ENCODE peak calls at places on chromosomes 6 and 20, in eight cellular contexts. C, H, Y, I, P, N, E and F are unnamed samples.
A peak's percentile ranks its signal among the peaks of the same experiment; 100 is the strongest.

GRCh38 chr6:113048741-113049140 is 701.6 kb downstream of the RFPL4B start:
- DNase-seq in N (no peak), Y (no peak), H (no peak), P (no peak), I (no peak), E (no peak), C (no peak), F (no peak)

GRCh38 chr6:141541766-141542324 is 590.9 kb upstream of the GJE1 start:
- DNase-seq in N (no peak), I (no peak), P (no peak), Y (no peak), E (no peak), C (no peak), H (peak; percentile 29), F (no peak)

GRCh38 chr6:89928604-89929003 is 34.3 kb downstream of the GJA10 start:
- DNase-seq in P (no peak), H (peak; percentile 52), N (no peak), I (no peak), Y (no peak), E (no peak), C (no peak), F (no peak)

GRCh38 chr6:116352515-116353471 is 18.0 kb upstream of the DSE start:
- DNase-seq in C (no peak), I (no peak), N (no peak), E (no peak), P (no peak), Y (no peak), H (peak; percentile 38), F (no peak)

GRCh38 chr6:23179994-23180393 is 610.6 kb downstream of the HDGFL1 start:
- DNase-seq in N (no peak), Y (no peak), E (no peak), I (no peak), H (no peak), P (no peak), C (no peak), F (no peak)

GRCh38 chr6:150755042-150755441 is 110.5 kb upstream of the MTHFD1L start:
- DNase-seq in C (no peak), I (peak; percentile 32), H (no peak), N (no peak), E (no peak), Y (no peak), P (no peak), F (no peak)

GRCh38 chr20:24819331-24819965 is 129.6 kb upstream of the CST7 start:
- DNase-seq in P (no peak), Y (no peak), N (no peak), I (no peak), C (no peak), H (no peak), E (no peak), F (no peak)

GRCh38 chr20:49697071-49697470 is 16.6 kb downstream of the B4GALT5 start:
- DNase-seq in I (peak; percentile 91), N (no peak), H (no peak), E (no peak), Y (no peak), C (no peak), P (no peak), F (no peak)

GRCh38 chr6:155093430-155093829 is 98.3 kb downstream of the TIAM2 start:
- DNase-seq in C (no peak), P (no peak), N (peak; percentile 35), Y (no peak), H (peak; percentile 50), I (no peak), E (no peak), F (no peak)

GRCh38 chr20:5886788-5887187 is 63.5 kb downstream of the TRMT6 start:
- DNase-seq in C (no peak), E (no peak), N (no peak), H (peak; percentile 39), Y (no peak), I (no peak), P (no peak), F (no peak)

GRCh38 chr20:9348746-9349145 is 165.6 kb upstream of the LAMP5 start:
- DNase-seq in P (no peak), I (no peak), Y (no peak), N (no peak), E (no peak), H (peak; percentile 36), C (no peak), F (no peak)

GRCh38 chr6:25138697-25139051 is 140.5 kb upstream of the CARMIL1 start:
- DNase-seq in Y (no peak), N (no peak), E (no peak), I (no peak), C (no peak), H (no peak), P (no peak), F (no peak)

GRCh38 chr6:35354361-35355135 is 12.2 kb downstream of the PPARD start:
- DNase-seq in Y (no peak), E (no peak), P (no peak), N (no peak), H (no peak), I (no peak), C (no peak), F (no peak)

GRCh38 chr6:16514249-16514648 is 247.0 kb downstream of the ATXN1 start:
- DNase-seq in E (no peak), N (peak; percentile 25), Y (no peak), P (peak; percentile 42), H (peak; percentile 85), I (no peak), C (no peak), F (peak; percentile 29)

GRCh38 chr6:143064996-143065683 is 4.5 kb downstream of the AIG1 start:
- DNase-seq in C (no peak), H (peak; percentile 45), E (no peak), N (no peak), P (no peak), I (no peak), Y (no peak), F (no peak)

GRCh38 chr6:164854526-164854925 is 454.9 kb downstream of the C6orf118 start:
- DNase-seq in I (no peak), N (no peak), H (no peak), E (no peak), P (no peak), Y (no peak), C (no peak), F (no peak)

GRCh38 chr6:20044883-20045282 is 167.4 kb downstream of the MBOAT1 start:
- DNase-seq in H (no peak), Y (no peak), C (no peak), P (no peak), E (no peak), N (no peak), I (no peak), F (no peak)

GRCh38 chr6:148593130-148593812 is 153.6 kb upstream of the UST start:
- DNase-seq in P (no peak), Y (no peak), C (no peak), E (no peak), N (no peak), H (peak; percentile 62), I (no peak), F (no peak)

GRCh38 chr6:155333414-155333813 is 19.1 kb upstream of the TFB1M start:
- DNase-seq in I (no peak), N (no peak), P (no peak), E (no peak), Y (no peak), C (no peak), H (no peak), F (no peak)

GRCh38 chr6:143176090-143177021 is 115.7 kb downstream of the AIG1 start:
- DNase-seq in I (no peak), C (no peak), H (peak; percentile 91), N (no peak), E (no peak), P (no peak), Y (peak; percentile 24), F (no peak)

GRCh38 chr20:49340161-49340966 is 62.5 kb upstream of the ZNFX1 start:
- DNase-seq in Y (peak; percentile 76), N (no peak), C (no peak), E (no peak), I (no peak), H (no peak), P (peak; percentile 45), F (no peak)

GRCh38 chr6:116431964-116432595 is 29.1 kb upstream of the CALHM6 start:
- DNase-seq in Y (no peak), H (no peak), C (no peak), I (no peak), E (no peak), P (no peak), N (no peak), F (no peak)

GRCh38 chr6:55874309-55874708 is 1.1 kb downstream of the BMP5 start:
- DNase-seq in H (no peak), N (no peak), P (no peak), C (no peak), I (no peak), E (no peak), Y (no peak), F (no peak)

GRCh38 chr20:53946106-53946505 is 124.3 kb downstream of the BCAS1 start:
- DNase-seq in N (no peak), E (no peak), H (no peak), C (no peak), P (no peak), I (no peak), Y (no peak), F (no peak)

GRCh38 chr6:69785697-69786096 is 11.1 kb downstream of the LMBRD1 start:
- DNase-seq in Y (no peak), P (no peak), H (no peak), N (no peak), E (no peak), I (no peak), C (no peak), F (no peak)

GRCh38 chr6:127792616-127793015 is 108.2 kb downstream of the THEMIS start:
- DNase-seq in H (no peak), E (no peak), P (no peak), I (no peak), Y (no peak), N (no peak), C (no peak), F (no peak)

GRCh38 chr6:159700970-159701369 is 7.9 kb upstream of the SOD2 start:
- DNase-seq in Y (no peak), I (no peak), H (peak; percentile 17), N (no peak), E (no peak), C (no peak), P (no peak), F (no peak)

GRCh38 chr6:105209950-105210706 is 30.3 kb upstream of the POPDC3 start:
- DNase-seq in Y (no peak), C (no peak), E (no peak), H (peak; percentile 72), I (no peak), P (no peak), N (no peak), F (no peak)

GRCh38 chr20:49203746-49204145 is 15.5 kb upstream of the DDX27 start:
- DNase-seq in E (no peak), P (no peak), Y (no peak), H (no peak), C (no peak), I (no peak), N (no peak), F (no peak)

GRCh38 chr20:17786221-17786718 is 86.5 kb downstream of the BANF2 start:
- DNase-seq in Y (no peak), N (no peak), C (no peak), I (no peak), P (no peak), H (peak; percentile 72), E (no peak), F (no peak)

GRCh38 chr6:37741757-37742400 is 44.2 kb upstream of the MDGA1 start:
- DNase-seq in P (no peak), Y (no peak), C (no peak), N (no peak), I (peak; percentile 56), E (no peak), H (peak; percentile 27), F (peak; percentile 28)

GRCh38 chr6:52330470-52330869 is 31.5 kb upstream of the PAQR8 start:
- DNase-seq in Y (no peak), I (no peak), C (no peak), N (no peak), P (no peak), E (no peak), H (no peak), F (no peak)